ENCODE peak calls at places on chromosomes 3 and 15, in five cellular contexts. One of them, this sample, is unnamed.

GRCh38 chr3:58497074-58497473 is 5.2 kb downstream of the KCTD6 start:
- DNase-seq in CD8-positive, alpha-beta T cell: no peak
- DNase-seq in activated CD4-positive, alpha-beta memory T cell treated with anti-CD3 and anti-CD28 coated beads, Interleukin-2, amount 10 ng/mL, durations not matched to agents 7 days and 5 days: no peak
- DNase-seq in fibroblast of pulmonary artery: no peak
- DNase-seq in endothelial cell: no peak
- DNase-seq in this sample: no peak

GRCh38 chr3:87173776-87174175 is 53.3 kb upstream of the CHMP2B start:
- DNase-seq in CD8-positive, alpha-beta T cell: no peak
- DNase-seq in activated CD4-positive, alpha-beta memory T cell treated with anti-CD3 and anti-CD28 coated beads, Interleukin-2, amount 10 ng/mL, durations not matched to agents 7 days and 5 days: no peak
- DNase-seq in fibroblast of pulmonary artery: no peak
- DNase-seq in endothelial cell: no peak
- DNase-seq in this sample: no peak

GRCh38 chr3:177694316-177694715 is 497.0 kb upstream of the TBL1XR1 start:
- DNase-seq in CD8-positive, alpha-beta T cell: no peak
- DNase-seq in activated CD4-positive, alpha-beta memory T cell treated with anti-CD3 and anti-CD28 coated beads, Interleukin-2, amount 10 ng/mL, durations not matched to agents 7 days and 5 days: no peak
- DNase-seq in fibroblast of pulmonary artery: peak
- DNase-seq in endothelial cell: no peak
- DNase-seq in this sample: no peak

GRCh38 chr15:95024388-95024787 is 793.0 kb downstream of the MCTP2 start:
- DNase-seq in CD8-positive, alpha-beta T cell: no peak
- DNase-seq in activated CD4-positive, alpha-beta memory T cell treated with anti-CD3 and anti-CD28 coated beads, Interleukin-2, amount 10 ng/mL, durations not matched to agents 7 days and 5 days: no peak
- DNase-seq in fibroblast of pulmonary artery: peak
- DNase-seq in endothelial cell: no peak
- DNase-seq in this sample: no peak

GRCh38 chr15:81410318-81410753 is 36.3 kb upstream of the TMC3 start:
- DNase-seq in CD8-positive, alpha-beta T cell: peak
- DNase-seq in activated CD4-positive, alpha-beta memory T cell treated with anti-CD3 and anti-CD28 coated beads, Interleukin-2, amount 10 ng/mL, durations not matched to agents 7 days and 5 days: no peak
- DNase-seq in fibroblast of pulmonary artery: peak
- DNase-seq in endothelial cell: peak
- DNase-seq in this sample: peak

GRCh38 chr3:51242939-51243338 is 142.2 kb upstream of the MANF start:
- DNase-seq in CD8-positive, alpha-beta T cell: no peak
- DNase-seq in activated CD4-positive, alpha-beta memory T cell treated with anti-CD3 and anti-CD28 coated beads, Interleukin-2, amount 10 ng/mL, durations not matched to agents 7 days and 5 days: no peak
- DNase-seq in fibroblast of pulmonary artery: no peak
- DNase-seq in endothelial cell: no peak
- DNase-seq in this sample: no peak

GRCh38 chr15:89836255-89837133 is 21.8 kb upstream of the ANPEP start:
- DNase-seq in CD8-positive, alpha-beta T cell: no peak
- DNase-seq in activated CD4-positive, alpha-beta memory T cell treated with anti-CD3 and anti-CD28 coated beads, Interleukin-2, amount 10 ng/mL, durations not matched to agents 7 days and 5 days: no peak
- DNase-seq in fibroblast of pulmonary artery: peak
- DNase-seq in endothelial cell: no peak
- DNase-seq in this sample: no peak

GRCh38 chr3:125186800-125187598 is 25.5 kb downstream of the SLC12A8 start:
- DNase-seq in CD8-positive, alpha-beta T cell: no peak
- DNase-seq in activated CD4-positive, alpha-beta memory T cell treated with anti-CD3 and anti-CD28 coated beads, Interleukin-2, amount 10 ng/mL, durations not matched to agents 7 days and 5 days: no peak
- DNase-seq in fibroblast of pulmonary artery: no peak
- DNase-seq in endothelial cell: no peak
- DNase-seq in this sample: no peak

GRCh38 chr3:49803464-49804140 is 541 bp downstream of the INKA1 start:
- DNase-seq in CD8-positive, alpha-beta T cell: peak
- DNase-seq in activated CD4-positive, alpha-beta memory T cell treated with anti-CD3 and anti-CD28 coated beads, Interleukin-2, amount 10 ng/mL, durations not matched to agents 7 days and 5 days: peak
- DNase-seq in fibroblast of pulmonary artery: peak
- DNase-seq in endothelial cell: peak
- DNase-seq in this sample: no peak

GRCh38 chr3:123157598-123158287 is 44.0 kb upstream of the SEC22A start:
- DNase-seq in CD8-positive, alpha-beta T cell: no peak
- DNase-seq in activated CD4-positive, alpha-beta memory T cell treated with anti-CD3 and anti-CD28 coated beads, Interleukin-2, amount 10 ng/mL, durations not matched to agents 7 days and 5 days: no peak
- DNase-seq in fibroblast of pulmonary artery: no peak
- DNase-seq in endothelial cell: no peak
- DNase-seq in this sample: no peak

GRCh38 chr3:63523100-63523499 is 129.4 kb upstream of the SNTN start:
- DNase-seq in CD8-positive, alpha-beta T cell: no peak
- DNase-seq in activated CD4-positive, alpha-beta memory T cell treated with anti-CD3 and anti-CD28 coated beads, Interleukin-2, amount 10 ng/mL, durations not matched to agents 7 days and 5 days: no peak
- DNase-seq in fibroblast of pulmonary artery: no peak
- DNase-seq in endothelial cell: no peak
- DNase-seq in this sample: no peak

GRCh38 chr3:59185586-59186381 is 136.0 kb upstream of the CFAP20DC start:
- DNase-seq in CD8-positive, alpha-beta T cell: no peak
- DNase-seq in activated CD4-positive, alpha-beta memory T cell treated with anti-CD3 and anti-CD28 coated beads, Interleukin-2, amount 10 ng/mL, durations not matched to agents 7 days and 5 days: no peak
- DNase-seq in fibroblast of pulmonary artery: no peak
- DNase-seq in endothelial cell: no peak
- DNase-seq in this sample: no peak

GRCh38 chr3:33424606-33425453 is 15.4 kb downstream of the UBP1 start:
- DNase-seq in CD8-positive, alpha-beta T cell: no peak
- DNase-seq in activated CD4-positive, alpha-beta memory T cell treated with anti-CD3 and anti-CD28 coated beads, Interleukin-2, amount 10 ng/mL, durations not matched to agents 7 days and 5 days: no peak
- DNase-seq in fibroblast of pulmonary artery: no peak
- DNase-seq in endothelial cell: no peak
- DNase-seq in this sample: no peak

GRCh38 chr15:36501063-36501678 is 78.3 kb upstream of the CDIN1 start:
- DNase-seq in CD8-positive, alpha-beta T cell: no peak
- DNase-seq in activated CD4-positive, alpha-beta memory T cell treated with anti-CD3 and anti-CD28 coated beads, Interleukin-2, amount 10 ng/mL, durations not matched to agents 7 days and 5 days: no peak
- DNase-seq in fibroblast of pulmonary artery: peak
- DNase-seq in endothelial cell: peak
- DNase-seq in this sample: peak

GRCh38 chr3:100106531-100107155 is 7.7 kb downstream of the FILIP1L start:
- DNase-seq in CD8-positive, alpha-beta T cell: no peak
- DNase-seq in activated CD4-positive, alpha-beta memory T cell treated with anti-CD3 and anti-CD28 coated beads, Interleukin-2, amount 10 ng/mL, durations not matched to agents 7 days and 5 days: no peak
- DNase-seq in fibroblast of pulmonary artery: peak
- DNase-seq in endothelial cell: no peak
- DNase-seq in this sample: no peak

GRCh38 chr15:45884289-45884688 is 249.5 kb downstream of the SQOR start:
- DNase-seq in CD8-positive, alpha-beta T cell: no peak
- DNase-seq in activated CD4-positive, alpha-beta memory T cell treated with anti-CD3 and anti-CD28 coated beads, Interleukin-2, amount 10 ng/mL, durations not matched to agents 7 days and 5 days: no peak
- DNase-seq in fibroblast of pulmonary artery: no peak
- DNase-seq in endothelial cell: no peak
- DNase-seq in this sample: no peak

GRCh38 chr3:153090973-153091372 is 71.1 kb upstream of the RAP2B start:
- DNase-seq in CD8-positive, alpha-beta T cell: no peak
- DNase-seq in activated CD4-positive, alpha-beta memory T cell treated with anti-CD3 and anti-CD28 coated beads, Interleukin-2, amount 10 ng/mL, durations not matched to agents 7 days and 5 days: no peak
- DNase-seq in fibroblast of pulmonary artery: no peak
- DNase-seq in endothelial cell: no peak
- DNase-seq in this sample: no peak

GRCh38 chr3:129256270-129256669 is 6.9 kb downstream of the COPG1 start:
- DNase-seq in CD8-positive, alpha-beta T cell: no peak
- DNase-seq in activated CD4-positive, alpha-beta memory T cell treated with anti-CD3 and anti-CD28 coated beads, Interleukin-2, amount 10 ng/mL, durations not matched to agents 7 days and 5 days: no peak
- DNase-seq in fibroblast of pulmonary artery: no peak
- DNase-seq in endothelial cell: no peak
- DNase-seq in this sample: no peak

GRCh38 chr3:48556796-48557626 is at the start of gene PFKFB4:
- DNase-seq in CD8-positive, alpha-beta T cell: peak
- DNase-seq in activated CD4-positive, alpha-beta memory T cell treated with anti-CD3 and anti-CD28 coated beads, Interleukin-2, amount 10 ng/mL, durations not matched to agents 7 days and 5 days: peak
- DNase-seq in fibroblast of pulmonary artery: peak
- DNase-seq in endothelial cell: peak
- DNase-seq in this sample: peak

GRCh38 chr3:195086885-195087284 is 184.1 kb downstream of the XXYLT1 start:
- DNase-seq in CD8-positive, alpha-beta T cell: no peak
- DNase-seq in activated CD4-positive, alpha-beta memory T cell treated with anti-CD3 and anti-CD28 coated beads, Interleukin-2, amount 10 ng/mL, durations not matched to agents 7 days and 5 days: no peak
- DNase-seq in fibroblast of pulmonary artery: no peak
- DNase-seq in endothelial cell: no peak
- DNase-seq in this sample: no peak

GRCh38 chr3:128081846-128082245 is 29.6 kb downstream of the SEC61A1 start:
- DNase-seq in CD8-positive, alpha-beta T cell: no peak
- DNase-seq in activated CD4-positive, alpha-beta memory T cell treated with anti-CD3 and anti-CD28 coated beads, Interleukin-2, amount 10 ng/mL, durations not matched to agents 7 days and 5 days: no peak
- DNase-seq in fibroblast of pulmonary artery: no peak
- DNase-seq in endothelial cell: no peak
- DNase-seq in this sample: no peak

GRCh38 chr3:133478624-133479023 is 78.8 kb downstream of the BFSP2 start:
- DNase-seq in CD8-positive, alpha-beta T cell: no peak
- DNase-seq in activated CD4-positive, alpha-beta memory T cell treated with anti-CD3 and anti-CD28 coated beads, Interleukin-2, amount 10 ng/mL, durations not matched to agents 7 days and 5 days: no peak
- DNase-seq in fibroblast of pulmonary artery: no peak
- DNase-seq in endothelial cell: no peak
- DNase-seq in this sample: no peak

GRCh38 chr15:39926526-39926925 is 6.5 kb upstream of the GPR176 start:
- DNase-seq in CD8-positive, alpha-beta T cell: no peak
- DNase-seq in activated CD4-positive, alpha-beta memory T cell treated with anti-CD3 and anti-CD28 coated beads, Interleukin-2, amount 10 ng/mL, durations not matched to agents 7 days and 5 days: no peak
- DNase-seq in fibroblast of pulmonary artery: no peak
- DNase-seq in endothelial cell: no peak
- DNase-seq in this sample: no peak

GRCh38 chr3:78507196-78507984 is 1260.4 kb downstream of the ROBO1 start:
- DNase-seq in CD8-positive, alpha-beta T cell: no peak
- DNase-seq in activated CD4-positive, alpha-beta memory T cell treated with anti-CD3 and anti-CD28 coated beads, Interleukin-2, amount 10 ng/mL, durations not matched to agents 7 days and 5 days: no peak
- DNase-seq in fibroblast of pulmonary artery: no peak
- DNase-seq in endothelial cell: no peak
- DNase-seq in this sample: no peak

This sample was measured in NCI-H774.